ENCODE peak calls at places on chromosomes 1 and 21, in eight cellular contexts. L is cardiac muscle cell, K is heart right ventricle, C is stomach, G is dorsolateral prefrontal cortex, U is body of pancreas, A is mammary epithelial cell, W is spleen. F is an unnamed sample.

GRCh38 chr1:174428739-174429138 is 19.0 kb upstream of the GPR52 start:
- DNase-seq in L (no peak), K (no peak), C (no peak), G (no peak), U (no peak), A (no peak), W (no peak), F (no peak)

GRCh38 chr1:153774780-153775431 is at the start of gene SLC27A3:
- DNase-seq in L (peak), K (peak), C (peak), G (peak), U (peak), A (peak), W (peak), F (peak)

GRCh38 chr1:66048011-66048410 is 255.3 kb downstream of the PDE4B start:
- DNase-seq in L (peak), K (no peak), C (no peak), G (no peak), U (no peak), A (no peak), W (no peak), F (no peak)

GRCh38 chr1:3206696-3207095 is 137.7 kb downstream of the PRDM16 start:
- DNase-seq in L (no peak), K (no peak), C (no peak), G (no peak), U (peak), A (no peak), W (no peak), F (no peak)

GRCh38 chr1:112320035-112320429 is 76.0 kb upstream of the CTTNBP2NL start:
- DNase-seq in L (no peak), K (no peak), C (no peak), G (no peak), U (no peak), A (no peak), W (no peak), F (no peak)

GRCh38 chr1:209490013-209490412 is 93.5 kb upstream of the CAMK1G start:
- DNase-seq in L (peak), K (no peak), C (no peak), G (no peak), U (no peak), A (peak), W (no peak), F (no peak)

GRCh38 chr1:237205400-237206064 is 163.5 kb downstream of the RYR2 start:
- DNase-seq in L (peak), K (peak), C (no peak), G (no peak), U (peak), A (no peak), W (no peak), F (peak)

GRCh38 chr21:34180826-34181359 is 107.5 kb downstream of the MRPS6 start:
- DNase-seq in L (no peak), K (no peak), C (no peak), G (no peak), U (no peak), A (no peak), W (no peak), F (no peak)

GRCh38 chr1:226685196-226685820 is 53.8 kb downstream of the ITPKB start:
- DNase-seq in L (no peak), K (no peak), C (no peak), G (no peak), U (no peak), A (no peak), W (no peak), F (no peak)

GRCh38 chr1:66757740-66758139 is 5.5 kb downstream of the DYNLT5 start:
- DNase-seq in L (no peak), K (no peak), C (no peak), G (no peak), U (no peak), A (no peak), W (no peak), F (no peak)

GRCh38 chr1:109659145-109659544 is 3.2 kb downstream of the GSTM4 start:
- DNase-seq in L (no peak), K (no peak), C (no peak), G (no peak), U (peak), A (no peak), W (no peak), F (no peak)

GRCh38 chr1:226110249-226111108 is 48.0 kb downstream of the H3-3A start:
- DNase-seq in L (peak), K (peak), C (peak), G (peak), U (peak), A (peak), W (peak), F (peak)

GRCh38 chr1:89842547-89843278 is 21.9 kb downstream of the LRRC8D start:
- DNase-seq in L (peak), K (no peak), C (no peak), G (no peak), U (no peak), A (no peak), W (no peak), F (no peak)

GRCh38 chr1:12052997-12053686 is 10.0 kb upstream of the TNFRSF8 start:
- DNase-seq in L (peak), K (peak), C (no peak), G (no peak), U (peak), A (no peak), W (peak), F (peak)
- TF ChIP-seq CTCF in L (no peak), K (no peak), C (no peak), G (no peak), U (no peak), A (no peak), W (no peak), F (no peak)

GRCh38 chr1:235087906-235088305 is 40.7 kb downstream of the TOMM20 start:
- DNase-seq in L (no peak), K (no peak), C (no peak), G (no peak), U (no peak), A (no peak), W (no peak), F (no peak)

GRCh38 chr1:235079443-235079967 is 49.1 kb downstream of the TOMM20 start:
- DNase-seq in L (no peak), K (no peak), C (peak), G (no peak), U (peak), A (peak), W (peak), F (no peak)

GRCh38 chr1:235088440-235088839 is 40.2 kb downstream of the TOMM20 start:
- DNase-seq in L (no peak), K (no peak), C (no peak), G (no peak), U (no peak), A (no peak), W (no peak), F (no peak)

GRCh38 chr1:235078927-235079381 is 49.7 kb downstream of the TOMM20 start:
- DNase-seq in L (peak), K (no peak), C (no peak), G (no peak), U (no peak), A (peak), W (no peak), F (no peak)

GRCh38 chr1:235083589-235084323 is 44.9 kb downstream of the TOMM20 start:
- DNase-seq in L (peak), K (peak), C (peak), G (peak), U (peak), A (peak), W (peak), F (peak)
- H3K27ac ChIP-seq in L (peak), K (peak), C (peak), G (peak), U (peak), A (peak), W (peak), F (peak)

GRCh38 chr21:42883921-42884320 is 4.6 kb upstream of the WDR4 start:
- DNase-seq in L (no peak), K (no peak), C (no peak), G (no peak), U (no peak), A (no peak), W (no peak), F (no peak)
- TF ChIP-seq CTCF in L (no peak), K (no peak), C (no peak), G (no peak), U (no peak), A (no peak), W (no peak), F (no peak)

GRCh38 chr1:203402609-203403337 is 51.9 kb upstream of the FMOD start:
- DNase-seq in L (peak), K (no peak), C (no peak), G (no peak), U (no peak), A (peak), W (no peak), F (no peak)
- H3K27ac ChIP-seq in L (no peak), K (peak), C (no peak), G (peak), U (no peak), A (no peak), W (peak), F (peak)

DNA sequence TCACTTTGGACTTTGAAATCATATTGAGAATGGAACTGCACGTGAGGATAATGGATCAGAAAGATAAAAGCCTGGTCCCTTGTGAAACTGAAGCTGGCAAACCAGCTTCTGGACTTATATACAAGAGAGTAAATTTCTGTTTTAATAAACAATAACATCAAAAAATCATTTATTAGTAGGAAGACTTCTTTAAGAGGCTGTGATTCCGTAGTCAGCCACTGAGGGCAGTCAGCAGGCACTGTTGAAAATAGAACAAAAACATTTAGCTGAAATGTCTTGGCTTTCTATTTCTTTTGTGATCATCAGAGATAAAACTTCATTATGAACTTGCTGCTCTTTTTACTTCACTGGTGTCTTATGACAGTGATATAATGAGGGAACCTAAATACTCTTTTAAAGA is 489.4 kb downstream of the PCP4 start:
- DNase-seq in L (no peak), K (no peak), C (no peak), G (no peak), U (no peak), A (no peak), W (no peak), F (no peak)
- TF ChIP-seq CTCF in L (no peak), K (no peak), C (no peak), G (no peak), U (no peak), A (no peak), W (no peak), F (no peak)

GRCh38 chr21:43717967-43718871 is 710 bp upstream of the PDXK start:
- DNase-seq in L (no peak), K (no peak), C (no peak), G (no peak), U (no peak), A (no peak), W (peak), F (peak)

GRCh38 chr21:43719748-43720538 is 1.0 kb downstream of the PDXK start:
- DNase-seq in L (no peak), K (no peak), C (peak), G (no peak), U (peak), A (no peak), W (peak), F (no peak)

GRCh38 chr21:43717166-43717853 is 1.6 kb upstream of the PDXK start:
- DNase-seq in L (no peak), K (no peak), C (no peak), G (no peak), U (no peak), A (no peak), W (no peak), F (peak)

GRCh38 chr21:43718872-43719747 is at the start of gene PDXK:
- DNase-seq in L (peak), K (peak), C (peak), G (peak), U (peak), A (peak), W (peak), F (peak)

DNA sequence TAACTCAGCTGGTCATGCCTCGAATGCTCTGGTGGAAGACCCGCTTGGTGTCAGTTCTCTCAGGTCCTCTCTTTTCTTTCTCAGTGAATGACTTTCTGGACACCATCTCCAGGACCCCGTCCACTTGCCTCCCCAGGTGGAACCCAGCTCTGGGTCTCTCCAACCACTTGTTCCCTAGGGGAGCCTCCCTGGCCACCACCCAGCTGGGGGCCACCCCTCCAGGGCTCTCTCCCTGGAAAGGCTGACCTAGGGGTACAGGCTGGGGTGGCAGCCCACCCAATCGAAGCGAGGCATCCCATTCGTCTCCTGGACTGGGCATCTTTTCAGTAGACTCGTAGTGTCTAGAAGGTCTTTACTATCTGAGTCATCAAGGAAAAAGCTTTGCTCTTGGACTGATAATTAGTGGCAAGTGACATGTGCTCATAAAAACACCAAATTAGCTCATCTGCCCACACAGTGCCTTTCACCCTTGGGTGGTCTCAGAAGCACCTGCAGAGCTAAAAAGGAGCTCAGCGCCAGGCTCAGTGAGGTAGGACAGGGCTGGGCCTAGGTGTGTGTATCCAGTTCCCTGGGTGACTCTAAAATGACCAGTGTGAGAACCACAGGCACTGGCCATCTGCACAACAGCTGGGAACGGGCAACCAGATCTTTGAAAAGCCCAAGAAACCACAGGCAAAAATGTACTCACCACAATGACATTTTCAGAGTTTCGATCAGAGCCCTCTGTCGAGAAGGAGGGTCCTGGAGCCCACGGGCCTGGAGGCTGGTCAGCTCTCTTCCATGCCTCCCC is 2.4 kb upstream of the PDXK start:
- DNase-seq in L (no peak), K (no peak), C (no peak), G (no peak), U (no peak), A (no peak), W (no peak), F (no peak)
- H3K27ac ChIP-seq in L (no peak), K (no peak), C (no peak), G (no peak), U (no peak), A (no peak), W (peak), F (no peak)

GRCh38 chr1:938711-939504 is 15.2 kb downstream of the SAMD11 start:
- DNase-seq in L (no peak), K (no peak), C (no peak), G (no peak), U (no peak), A (no peak), W (no peak), F (no peak)
- TF ChIP-seq CTCF in L (no peak), K (no peak), C (no peak), G (no peak), U (no peak), A (no peak), W (no peak), F (no peak)

GRCh38 chr1:59318271-59318865 is 21.5 kb downstream of the FGGY start:
- DNase-seq in L (no peak), K (peak), C (no peak), G (no peak), U (no peak), A (no peak), W (no peak), F (no peak)
- H3K27ac ChIP-seq in L (no peak), K (no peak), C (no peak), G (no peak), U (no peak), A (no peak), W (no peak), F (no peak)

GRCh38 chr1:152451254-152451653 is 37.2 kb upstream of the CRNN start:
- DNase-seq in L (no peak), K (no peak), C (no peak), G (no peak), U (no peak), A (no peak), W (no peak), F (no peak)
- TF ChIP-seq CTCF in L (no peak), K (no peak), C (no peak), G (no peak), U (no peak), A (peak), W (no peak), F (no peak)

GRCh38 chr21:21148514-21148913 is 150.3 kb downstream of the NCAM2 start:
- DNase-seq in L (no peak), K (no peak), C (no peak), G (no peak), U (no peak), A (no peak), W (no peak), F (no peak)

GRCh38 chr21:21146587-21147373 is 148.6 kb downstream of the NCAM2 start:
- DNase-seq in L (no peak), K (no peak), C (no peak), G (no peak), U (no peak), A (no peak), W (no peak), F (no peak)

GRCh38 chr21:21148009-21148408 is 149.8 kb downstream of the NCAM2 start:
- DNase-seq in L (no peak), K (no peak), C (no peak), G (no peak), U (no peak), A (no peak), W (no peak), F (no peak)

GRCh38 chr21:21151231-21151630 is 153.0 kb downstream of the NCAM2 start:
- DNase-seq in L (no peak), K (no peak), C (no peak), G (no peak), U (no peak), A (no peak), W (no peak), F (no peak)

DNA sequence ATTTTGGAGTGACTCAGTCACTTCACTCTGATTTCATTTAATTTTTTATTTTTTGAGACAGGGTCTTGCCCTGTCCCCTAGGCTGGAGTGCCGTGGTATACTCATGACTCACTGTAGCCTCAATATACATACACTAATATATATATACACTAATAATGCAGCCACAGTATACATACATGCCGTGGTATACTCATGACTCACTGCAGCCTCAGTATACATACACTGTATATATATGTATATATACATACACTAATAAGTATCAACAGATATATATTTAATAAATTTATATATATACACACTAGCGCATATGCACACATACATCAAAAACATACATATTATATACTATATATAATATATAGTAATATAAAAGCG is 149.2 kb downstream of the NCAM2 start:
- DNase-seq in L (no peak), K (no peak), C (no peak), G (no peak), U (no peak), A (no peak), W (no peak), F (no peak)
- H3K27ac ChIP-seq in L (no peak), K (no peak), C (no peak), G (no peak), U (no peak), A (no peak), W (no peak), F (no peak)

F was measured in heart left ventricle.